ENCODE peak calls at places on chromosomes 12 and 14, in five cellular contexts. One of them, this sample, is unnamed.

GRCh38 chr12:83150465-83151189 is 463.9 kb downstream of the TMTC2 start:
- DNase-seq in mesenchymal stem cell: no peak
- DNase-seq in IMR-90: no peak
- DNase-seq in neuronal stem cell: no peak
- DNase-seq in H9: no peak
- DNase-seq in this sample: peak

GRCh38 chr12:60333461-60333860 is 737.6 kb downstream of the SLC16A7 start:
- DNase-seq in mesenchymal stem cell: peak
- DNase-seq in IMR-90: peak
- DNase-seq in neuronal stem cell: no peak
- DNase-seq in H9: no peak
- DNase-seq in this sample: no peak

GRCh38 chr12:95216704-95217376 is 427 bp downstream of the FGD6 start:
- DNase-seq in mesenchymal stem cell: no peak
- DNase-seq in IMR-90: no peak
- DNase-seq in neuronal stem cell: no peak
- DNase-seq in H9: no peak
- DNase-seq in this sample: peak

GRCh38 chr12:25469861-25470260 is 83.2 kb downstream of the LMNTD1 start:
- DNase-seq in mesenchymal stem cell: peak
- DNase-seq in IMR-90: peak
- DNase-seq in neuronal stem cell: no peak
- DNase-seq in H9: no peak
- DNase-seq in this sample: no peak

GRCh38 chr12:13190275-13190674 is 6.3 kb upstream of the EMP1 start:
- DNase-seq in mesenchymal stem cell: no peak
- DNase-seq in IMR-90: no peak
- DNase-seq in neuronal stem cell: no peak
- DNase-seq in H9: no peak
- DNase-seq in this sample: no peak

GRCh38 chr14:24150567-24150966 is 3.3 kb downstream of the RNF31 start:
- DNase-seq in mesenchymal stem cell: no peak
- DNase-seq in IMR-90: no peak
- DNase-seq in neuronal stem cell: no peak
- DNase-seq in H9: no peak
- DNase-seq in this sample: no peak

GRCh38 chr12:104230704-104231103 is 15.1 kb downstream of the TXNRD1 start:
- DNase-seq in mesenchymal stem cell: no peak
- DNase-seq in IMR-90: no peak
- DNase-seq in neuronal stem cell: no peak
- DNase-seq in H9: peak
- DNase-seq in this sample: no peak

GRCh38 chr14:80419339-80419738 is 208.0 kb upstream of the DIO2 start:
- DNase-seq in mesenchymal stem cell: no peak
- DNase-seq in IMR-90: no peak
- DNase-seq in neuronal stem cell: no peak
- DNase-seq in H9: no peak
- DNase-seq in this sample: no peak

GRCh38 chr14:72737560-72737943 is 156.3 kb downstream of the DPF3 start:
- DNase-seq in mesenchymal stem cell: no peak
- DNase-seq in IMR-90: no peak
- DNase-seq in neuronal stem cell: no peak
- DNase-seq in H9: peak
- DNase-seq in this sample: no peak

GRCh38 chr12:125203145-125203765 is 138.0 kb downstream of the AACS start:
- DNase-seq in mesenchymal stem cell: no peak
- DNase-seq in IMR-90: no peak
- DNase-seq in neuronal stem cell: no peak
- DNase-seq in H9: no peak
- DNase-seq in this sample: no peak

DNA sequence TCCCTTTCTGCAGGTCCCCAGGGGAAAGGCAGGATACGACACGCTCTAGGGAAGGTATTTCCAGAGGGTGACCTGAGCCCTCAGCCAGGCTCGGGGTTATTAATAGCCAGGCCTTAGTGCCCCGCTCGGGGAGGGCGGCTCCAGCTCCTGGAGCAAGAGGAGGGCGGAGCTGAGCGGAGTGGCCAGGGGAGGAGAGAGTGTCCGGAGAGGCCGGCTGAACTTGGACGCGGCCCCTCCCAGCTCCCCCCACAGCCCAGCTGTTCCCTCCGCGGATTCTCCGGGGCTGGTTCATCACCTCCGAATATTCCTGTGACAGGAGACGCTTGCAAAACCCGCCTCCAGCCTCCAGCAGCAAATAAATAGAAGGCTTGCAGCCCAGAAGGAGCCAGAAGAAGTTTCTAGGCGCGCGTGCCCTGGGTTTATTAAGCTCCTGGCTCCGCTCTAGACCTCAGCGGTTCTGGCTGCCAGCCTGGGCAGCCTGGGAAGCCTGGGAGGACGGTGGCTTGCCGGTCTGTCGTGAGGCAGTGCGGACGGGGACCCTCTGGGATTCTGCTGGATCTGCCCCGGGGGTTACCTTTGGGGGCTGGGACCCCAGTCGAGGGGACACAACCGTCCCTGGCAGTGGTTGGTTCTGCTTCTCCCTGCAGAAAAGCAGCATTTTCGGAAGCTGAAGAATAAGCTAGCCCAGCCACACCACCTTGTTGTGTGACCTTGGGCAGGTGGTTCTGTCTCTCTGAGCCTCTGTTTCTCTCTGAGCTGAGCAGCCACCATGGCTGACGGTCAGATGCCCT is at the start of gene HSPB8:
- DNase-seq in mesenchymal stem cell: peak
- DNase-seq in IMR-90: peak
- DNase-seq in neuronal stem cell: no peak
- DNase-seq in H9: peak
- DNase-seq in this sample: peak
- H4K91ac ChIP-seq in mesenchymal stem cell: peak
- H4K91ac ChIP-seq in IMR-90: peak
- H4K91ac ChIP-seq in neuronal stem cell: no peak
- H4K91ac ChIP-seq in H9: no peak
- H4K91ac ChIP-seq in this sample: peak

GRCh38 chr14:104291123-104292000 is 153.0 kb downstream of the KIF26A start:
- DNase-seq in mesenchymal stem cell: no peak
- DNase-seq in IMR-90: no peak
- DNase-seq in neuronal stem cell: peak
- DNase-seq in H9: peak
- DNase-seq in this sample: no peak
- H4K91ac ChIP-seq in mesenchymal stem cell: no peak
- H4K91ac ChIP-seq in IMR-90: no peak
- H4K91ac ChIP-seq in neuronal stem cell: no peak
- H4K91ac ChIP-seq in H9: no peak
- H4K91ac ChIP-seq in this sample: no peak

DNA sequence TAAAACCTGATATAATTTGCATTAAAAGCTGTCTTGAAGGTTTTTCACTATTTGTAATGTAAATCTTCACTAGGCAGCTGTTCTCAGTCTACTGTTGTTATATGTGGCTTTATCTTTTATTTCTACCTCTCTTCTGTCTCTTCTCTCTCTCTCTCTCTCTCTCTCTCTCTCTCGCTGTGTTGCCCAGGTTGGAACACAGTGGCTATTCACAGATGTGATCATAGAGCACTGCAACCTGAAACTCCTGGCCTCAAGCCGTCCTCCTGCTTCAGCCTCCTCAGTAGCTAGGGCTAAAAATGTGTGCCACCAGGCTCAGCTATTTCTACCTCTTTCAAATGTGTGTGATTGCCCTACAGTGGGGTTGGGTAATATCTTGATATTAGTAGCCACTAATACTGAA is 21.1 kb downstream of the FUT8 start:
- DNase-seq in mesenchymal stem cell: no peak
- DNase-seq in IMR-90: no peak
- DNase-seq in neuronal stem cell: no peak
- DNase-seq in H9: no peak
- DNase-seq in this sample: no peak
- H4K91ac ChIP-seq in mesenchymal stem cell: no peak
- H4K91ac ChIP-seq in IMR-90: no peak
- H4K91ac ChIP-seq in neuronal stem cell: no peak
- H4K91ac ChIP-seq in H9: no peak
- H4K91ac ChIP-seq in this sample: peak

GRCh38 chr14:21071225-21072041 is 1.3 kb downstream of the ARHGEF40 start:
- DNase-seq in mesenchymal stem cell: peak
- DNase-seq in IMR-90: peak
- DNase-seq in neuronal stem cell: peak
- DNase-seq in H9: peak
- DNase-seq in this sample: peak
- H4K91ac ChIP-seq in mesenchymal stem cell: peak
- H4K91ac ChIP-seq in IMR-90: peak
- H4K91ac ChIP-seq in neuronal stem cell: peak
- H4K91ac ChIP-seq in H9: no peak
- H4K91ac ChIP-seq in this sample: peak

GRCh38 chr14:61258985-61259384 is 22.2 kb downstream of the TMEM30B start:
- DNase-seq in mesenchymal stem cell: no peak
- DNase-seq in IMR-90: peak
- DNase-seq in neuronal stem cell: no peak
- DNase-seq in H9: no peak
- DNase-seq in this sample: no peak
- H4K91ac ChIP-seq in mesenchymal stem cell: no peak
- H4K91ac ChIP-seq in IMR-90: peak
- H4K91ac ChIP-seq in neuronal stem cell: no peak
- H4K91ac ChIP-seq in H9: no peak
- H4K91ac ChIP-seq in this sample: no peak

GRCh38 chr12:114314974-114315720 is 90.8 kb downstream of the TBX5 start:
- DNase-seq in mesenchymal stem cell: no peak
- DNase-seq in IMR-90: no peak
- DNase-seq in neuronal stem cell: no peak
- DNase-seq in H9: no peak
- DNase-seq in this sample: no peak
- H4K91ac ChIP-seq in mesenchymal stem cell: no peak
- H4K91ac ChIP-seq in IMR-90: peak
- H4K91ac ChIP-seq in neuronal stem cell: no peak
- H4K91ac ChIP-seq in H9: no peak
- H4K91ac ChIP-seq in this sample: no peak

DNA sequence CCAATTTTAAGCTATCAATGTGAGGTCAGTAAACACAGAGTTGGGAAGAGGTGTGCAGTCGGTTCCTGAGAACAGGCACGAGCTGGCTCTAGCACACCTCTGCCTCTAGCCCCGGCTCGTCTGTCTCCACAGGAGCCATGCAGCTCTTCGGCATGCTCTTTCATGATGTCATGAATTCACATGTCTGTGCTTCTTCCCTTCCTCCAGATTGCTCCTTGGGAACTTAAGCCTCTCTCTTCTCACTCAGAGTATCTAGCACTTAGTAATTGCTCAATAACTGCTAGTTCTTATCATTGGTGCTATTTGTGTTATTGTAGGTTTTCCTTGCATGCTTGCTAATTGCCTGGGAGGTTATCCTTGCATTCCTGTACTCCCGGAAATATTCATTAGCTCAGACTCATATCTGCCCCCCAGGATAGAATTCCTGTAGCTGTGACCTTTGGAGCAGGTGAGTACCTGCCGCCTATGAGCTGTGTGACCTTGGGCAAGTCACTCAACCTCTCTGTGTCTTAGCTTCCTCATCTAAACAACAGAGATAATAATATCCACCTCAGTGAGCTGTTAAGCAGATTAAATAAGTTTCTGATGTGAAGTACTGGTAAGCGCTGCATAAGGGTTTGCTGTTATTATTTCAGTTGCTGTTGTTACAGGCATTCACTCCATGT is 19.5 kb downstream of the FAM181A start:
- DNase-seq in mesenchymal stem cell: peak
- DNase-seq in IMR-90: peak
- DNase-seq in neuronal stem cell: no peak
- DNase-seq in H9: no peak
- DNase-seq in this sample: peak
- H4K91ac ChIP-seq in mesenchymal stem cell: no peak
- H4K91ac ChIP-seq in IMR-90: no peak
- H4K91ac ChIP-seq in neuronal stem cell: no peak
- H4K91ac ChIP-seq in H9: no peak
- H4K91ac ChIP-seq in this sample: no peak

GRCh38 chr12:51874486-51874885 is 13.4 kb upstream of the ANKRD33 start:
- DNase-seq in mesenchymal stem cell: no peak
- DNase-seq in IMR-90: no peak
- DNase-seq in neuronal stem cell: no peak
- DNase-seq in H9: no peak
- DNase-seq in this sample: no peak
- H4K91ac ChIP-seq in mesenchymal stem cell: no peak
- H4K91ac ChIP-seq in IMR-90: no peak
- H4K91ac ChIP-seq in neuronal stem cell: no peak
- H4K91ac ChIP-seq in H9: no peak
- H4K91ac ChIP-seq in this sample: no peak

GRCh38 chr12:108856170-108856427 is 1.3 kb downstream of the SSH1 start:
- DNase-seq in mesenchymal stem cell: no peak
- DNase-seq in IMR-90: no peak
- DNase-seq in neuronal stem cell: no peak
- DNase-seq in H9: no peak
- DNase-seq in this sample: peak
- H4K91ac ChIP-seq in mesenchymal stem cell: peak
- H4K91ac ChIP-seq in IMR-90: peak
- H4K91ac ChIP-seq in neuronal stem cell: peak
- H4K91ac ChIP-seq in H9: no peak
- H4K91ac ChIP-seq in this sample: peak